ENCODE peak calls at places on chromosomes 11 and 22, in five cellular contexts. Q is IMR-90, T is SK-N-SH, Z is GM12878, F is K562. E is an unnamed sample. For H3K4me1, the result is how much of the 10 kb centered on the place peaks cover.

GRCh38 chr11:73661035-73661628 is 14.8 kb downstream of the PLEKHB1 start:
- DNase-seq in T (peak), Q (peak), F (peak), Z (peak), E (peak)

GRCh38 chr22:44092636-44093220 is 68.6 kb downstream of the PARVB start:
- DNase-seq in Z (no peak), Q (no peak), T (no peak), F (no peak), E (no peak)

GRCh38 chr22:44486538-44486937 is 11.5 kb downstream of the RTL6 start:
- DNase-seq in Z (no peak), Q (peak), T (no peak), F (peak), E (peak)

GRCh38 chr11:126363706-126364245 is 8.3 kb downstream of the ST3GAL4 start:
- DNase-seq in Z (no peak), F (no peak), Q (no peak), T (no peak), E (no peak)

GRCh38 chr11:47201015-47201414 is 13.8 kb upstream of the DDB2 start:
- DNase-seq in T (no peak), F (no peak), Q (no peak), Z (no peak), E (no peak)

GRCh38 chr11:127643659-127644058 is 643.1 kb upstream of the KIRREL3 start:
- DNase-seq in F (no peak), Q (no peak), Z (no peak), T (peak), E (no peak)

GRCh38 chr11:120272303-120272702 is 32.4 kb downstream of the POU2F3 start:
- DNase-seq in T (no peak), Q (peak), F (no peak), Z (no peak), E (no peak)

GRCh38 chr11:72759468-72759867 is 7.3 kb upstream of the ARAP1 start:
- DNase-seq in F (no peak), Q (no peak), T (no peak), Z (no peak), E (no peak)

GRCh38 chr11:73359930-73360742 is 16.1 kb upstream of the RELT start:
- DNase-seq in Q (peak), F (peak), T (peak), Z (no peak), E (peak)

GRCh38 chr11:13271060-13271693 is 6.4 kb upstream of the BMAL1 start:
- DNase-seq in T (no peak), F (no peak), Z (no peak), Q (no peak), E (no peak)

GRCh38 chr11:117171648-117172051 is 6.9 kb upstream of the SIDT2 start:
- DNase-seq in F (peak), T (no peak), Q (peak), Z (no peak), E (no peak)

GRCh38 chr11:120601566-120601965 is 90.0 kb downstream of the GRIK4 start:
- DNase-seq in Z (no peak), Q (peak), T (no peak), F (no peak), E (no peak)

GRCh38 chr11:7098235-7098832 is 9.5 kb downstream of the RBMXL2 start:
- DNase-seq in Q (peak), Z (peak), F (peak), T (peak), E (peak)

DNA sequence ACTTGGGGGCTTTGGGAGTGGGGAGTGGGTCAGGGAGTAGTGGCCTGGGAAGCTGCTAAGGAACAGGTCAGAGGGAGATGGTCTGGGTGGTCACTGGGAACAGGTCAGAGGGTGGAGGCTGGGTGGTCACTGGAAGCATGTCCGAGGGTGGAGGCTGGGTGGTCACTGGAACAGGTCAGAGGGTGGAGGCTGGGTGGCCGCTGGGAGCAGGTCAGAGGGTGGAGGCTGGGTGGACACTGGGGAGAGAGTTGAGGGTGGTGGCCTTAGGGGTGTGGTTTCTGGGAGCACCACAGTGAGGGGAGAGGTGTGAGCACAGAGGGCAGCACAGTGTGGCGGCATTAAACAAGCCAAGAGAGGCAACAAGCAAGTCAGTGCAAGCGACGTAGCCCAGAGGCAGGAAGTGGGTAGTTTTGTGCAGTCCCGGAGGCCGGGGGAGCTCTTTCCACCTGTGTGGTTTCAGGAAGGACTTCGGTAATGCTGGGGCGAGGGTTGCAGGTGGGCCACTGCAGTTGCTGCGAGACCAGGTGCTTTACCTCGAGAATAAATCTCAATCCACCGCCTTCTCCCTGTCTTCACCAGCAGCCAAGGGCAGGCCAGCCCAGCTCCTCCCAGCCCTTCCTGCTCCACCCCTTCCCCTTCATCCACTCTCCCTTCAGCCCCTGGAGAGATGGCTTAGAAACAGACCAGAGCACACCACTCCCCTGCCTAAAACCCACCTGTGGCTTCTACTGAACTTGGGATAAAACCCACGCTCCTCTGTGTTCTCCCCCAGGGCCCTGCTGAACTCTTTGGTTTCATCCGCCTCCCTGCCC is 3.2 kb upstream of the CACNA1I start:
- DNase-seq in F (no peak), Z (no peak), T (no peak), Q (no peak), E (no peak)
- TF ChIP-seq RCOR1 in F (no peak), Z (no peak), T (no peak), Q (no peak), E (no peak)

GRCh38 chr11:44729718-44730117 is 3.0 kb downstream of the TSPAN18 start:
- DNase-seq in T (no peak), Q (no peak), F (no peak), Z (no peak), E (no peak)
- H3K4me1 ChIP-seq in T (half or more), Q (under half), F (under half), Z (under half), E (under half)

DNA sequence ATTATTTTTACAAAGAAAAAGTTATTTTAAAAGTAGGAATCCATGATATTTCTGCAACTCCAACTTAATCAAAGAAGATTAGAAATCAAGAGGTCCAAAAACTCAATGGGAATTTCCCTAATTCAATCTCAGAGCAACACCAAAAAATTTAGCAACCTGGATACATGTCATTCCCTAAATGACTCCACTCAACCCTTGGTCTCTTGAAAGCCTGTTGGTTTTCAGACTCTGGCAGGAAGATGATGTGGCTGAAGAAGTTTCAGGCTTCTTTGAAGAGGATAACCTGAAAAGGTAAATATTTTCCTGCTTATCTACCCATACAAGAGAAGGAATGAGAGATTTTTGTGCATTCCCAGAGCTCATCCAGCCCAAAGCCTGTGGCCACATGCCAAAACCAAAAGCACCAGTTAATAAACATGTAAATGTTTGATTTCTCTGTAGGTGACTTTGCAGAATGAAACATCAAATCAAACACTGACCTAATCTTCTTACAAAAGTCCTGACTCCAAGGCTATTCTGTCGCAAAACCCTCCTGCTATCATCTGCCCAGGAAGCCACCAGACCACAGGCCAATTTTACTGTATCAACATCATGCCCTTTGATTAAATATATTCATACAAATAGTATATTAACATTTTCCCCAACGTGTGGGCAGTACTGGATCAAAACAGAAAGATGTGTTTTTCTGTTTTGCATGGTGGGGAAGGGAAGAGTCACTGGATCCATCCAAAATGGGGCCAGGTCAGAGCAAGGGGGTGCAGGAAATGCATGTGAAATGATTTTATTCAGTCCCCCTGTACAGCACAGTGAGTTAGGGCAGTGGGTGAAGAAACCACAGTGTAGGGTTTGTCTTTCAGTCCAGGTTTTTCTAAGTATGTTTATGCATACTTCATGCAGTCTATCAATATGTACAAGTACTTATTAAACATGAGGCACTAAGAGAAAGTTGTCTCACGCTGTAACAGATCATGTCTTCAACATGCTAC is 38.8 kb downstream of the SMCO4 start:
- DNase-seq in Z (no peak), F (no peak), Q (no peak), T (no peak), E (no peak)
- TF ChIP-seq SMC3 in Z (no peak), F (no peak), Q (no peak), T (no peak), E (no peak)

GRCh38 chr11:71542382-71542781 is 4.6 kb downstream of the KRTAP5-8 start:
- DNase-seq in F (no peak), Q (no peak), Z (no peak), T (no peak), E (no peak)

GRCh38 chr11:71544525-71545214 is 3.5 kb upstream of the KRTAP5-9 start:
- DNase-seq in T (no peak), Q (no peak), Z (no peak), F (no peak), E (no peak)

GRCh38 chr11:71545405-71545966 is 2.7 kb upstream of the KRTAP5-9 start:
- DNase-seq in T (no peak), F (no peak), Q (no peak), Z (no peak), E (no peak)

GRCh38 chr11:71543866-71544265 is 4.4 kb upstream of the KRTAP5-9 start:
- DNase-seq in T (no peak), Q (no peak), Z (no peak), F (no peak), E (no peak)

GRCh38 chr11:71542856-71543743 is 5.1 kb upstream of the KRTAP5-9 start:
- DNase-seq in T (peak), F (no peak), Z (peak), Q (no peak), E (no peak)
- TF ChIP-seq RCOR1 in T (no peak), F (no peak), Z (no peak), Q (no peak), E (no peak)

DNA sequence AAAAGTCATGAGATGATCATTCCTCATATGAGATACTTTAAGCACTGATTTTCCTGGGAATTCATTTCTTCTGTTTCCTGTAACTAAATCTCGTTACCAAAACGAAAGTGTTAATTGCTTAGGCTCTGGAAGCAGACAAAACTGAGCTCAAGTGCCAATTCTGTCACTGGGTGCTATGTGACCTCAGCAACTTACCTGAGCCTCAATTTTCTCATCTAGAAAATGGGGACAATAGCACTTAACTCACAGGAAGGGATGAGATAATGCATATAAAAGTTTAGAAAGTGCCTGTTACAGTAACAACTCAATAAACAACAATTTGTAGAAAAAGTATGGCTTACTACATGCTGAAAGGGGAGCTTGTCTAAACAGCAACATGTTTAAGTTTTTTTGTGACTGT is 170.2 kb upstream of the MTMR2 start:
- DNase-seq in Q (no peak), T (no peak), F (no peak), Z (no peak), E (no peak)
- H3K4me1 ChIP-seq in Q (under half), T (under half), F (under half), Z (under half), E (under half)

GRCh38 chr11:18700872-18701271 is 2.3 kb downstream of the TMEM86A start:
- DNase-seq in Q (no peak), T (no peak), F (no peak), Z (no peak), E (no peak)

GRCh38 chr11:18703001-18703763 is 4.6 kb downstream of the TMEM86A start:
- DNase-seq in T (no peak), Q (no peak), F (no peak), Z (no peak), E (no peak)

GRCh38 chr11:18700375-18700774 is 1.8 kb downstream of the TMEM86A start:
- DNase-seq in T (no peak), Q (peak), F (no peak), Z (no peak), E (no peak)

GRCh38 chr11:18699848-18700261 is 1.3 kb downstream of the TMEM86A start:
- DNase-seq in T (no peak), Z (no peak), Q (no peak), F (no peak), E (no peak)

GRCh38 chr11:18701614-18702216 is 3.1 kb downstream of the TMEM86A start:
- DNase-seq in T (no peak), Q (no peak), F (no peak), Z (no peak), E (no peak)
- TF ChIP-seq SMC3 in T (no peak), Q (no peak), F (no peak), Z (no peak), E (no peak)

E was measured in A549.